ENCODE peak calls at places on chromosomes 7 and 10, in five cellular contexts. One of them, this sample, is unnamed.
A peak's percentile ranks its signal among the peaks of the same experiment; 100 is the strongest.

GRCh38 chr7:18495412-18496335 is at the start of gene HDAC9:
- DNase-seq in SK-N-SH: peak; percentile 49
- DNase-seq in K562: no peak
- DNase-seq in HepG2: no peak
- DNase-seq in HCT116: no peak
- DNase-seq in this sample: peak; percentile 41

GRCh38 chr7:17564678-17565209 is 266.3 kb downstream of the AHR start:
- DNase-seq in SK-N-SH: no peak
- DNase-seq in K562: no peak
- DNase-seq in HepG2: no peak
- DNase-seq in HCT116: no peak
- DNase-seq in this sample: no peak

GRCh38 chr7:128278366-128278765 is 37.3 kb downstream of the LEP start:
- DNase-seq in SK-N-SH: no peak
- DNase-seq in K562: no peak
- DNase-seq in HepG2: no peak
- DNase-seq in HCT116: no peak
- DNase-seq in this sample: no peak

GRCh38 chr10:121261665-121262064 is 336.6 kb downstream of the FGFR2 start:
- DNase-seq in SK-N-SH: no peak
- DNase-seq in K562: no peak
- DNase-seq in HepG2: no peak
- DNase-seq in HCT116: no peak
- DNase-seq in this sample: no peak

GRCh38 chr7:48299580-48300169 is 128.4 kb downstream of the ABCA13 start:
- DNase-seq in SK-N-SH: peak; percentile 68
- DNase-seq in K562: peak; percentile 40
- DNase-seq in HepG2: peak; percentile 47
- DNase-seq in HCT116: peak; percentile 28
- DNase-seq in this sample: peak; percentile 83

GRCh38 chr7:50364645-50365044 is 60.1 kb downstream of the IKZF1 start:
- DNase-seq in SK-N-SH: no peak
- DNase-seq in K562: no peak
- DNase-seq in HepG2: no peak
- DNase-seq in HCT116: no peak
- DNase-seq in this sample: no peak

GRCh38 chr7:92100523-92100922 is 33.8 kb downstream of the CYP51A1 start:
- DNase-seq in SK-N-SH: no peak
- DNase-seq in K562: no peak
- DNase-seq in HepG2: no peak
- DNase-seq in HCT116: no peak
- DNase-seq in this sample: no peak

GRCh38 chr10:69318087-69318996 is 40.0 kb downstream of the HK1 start:
- DNase-seq in SK-N-SH: peak; percentile 99
- DNase-seq in K562: peak; percentile 96
- DNase-seq in HepG2: no peak
- DNase-seq in HCT116: peak; percentile 59
- DNase-seq in this sample: peak; percentile 85

GRCh38 chr10:74991435-74991834 is 120.0 kb upstream of the SAMD8 start:
- DNase-seq in SK-N-SH: peak; percentile 17
- DNase-seq in K562: peak; percentile 53
- DNase-seq in HepG2: peak; percentile 60
- DNase-seq in HCT116: peak; percentile 50
- DNase-seq in this sample: peak; percentile 72

GRCh38 chr10:72759584-72759983 is 67.6 kb downstream of the MCU start:
- DNase-seq in SK-N-SH: no peak
- DNase-seq in K562: no peak
- DNase-seq in HepG2: no peak
- DNase-seq in HCT116: no peak
- DNase-seq in this sample: no peak

GRCh38 chr10:13351340-13351915 is 3.3 kb upstream of the SEPHS1 start:
- DNase-seq in SK-N-SH: no peak
- DNase-seq in K562: no peak
- DNase-seq in HepG2: no peak
- DNase-seq in HCT116: no peak
- DNase-seq in this sample: no peak

GRCh38 chr7:16492513-16493062 is 27.1 kb upstream of the SOSTDC1 start:
- DNase-seq in SK-N-SH: no peak
- DNase-seq in K562: no peak
- DNase-seq in HepG2: peak; percentile 90
- DNase-seq in HCT116: no peak
- DNase-seq in this sample: peak; percentile 66

GRCh38 chr10:71312840-71313789 is 5.9 kb upstream of the SLC29A3 start:
- DNase-seq in SK-N-SH: no peak
- DNase-seq in K562: no peak
- DNase-seq in HepG2: no peak
- DNase-seq in HCT116: no peak
- DNase-seq in this sample: no peak

GRCh38 chr7:154854836-154855235 is 148.1 kb downstream of the PAXIP1 start:
- DNase-seq in SK-N-SH: no peak
- DNase-seq in K562: no peak
- DNase-seq in HepG2: no peak
- DNase-seq in HCT116: no peak
- DNase-seq in this sample: no peak

GRCh38 chr7:116630357-116630756 is 41.6 kb upstream of the MET start:
- DNase-seq in SK-N-SH: no peak
- DNase-seq in K562: no peak
- DNase-seq in HepG2: no peak
- DNase-seq in HCT116: no peak
- DNase-seq in this sample: no peak

GRCh38 chr10:44684641-44685040 is 226.5 kb upstream of the TMEM72 start:
- DNase-seq in SK-N-SH: no peak
- DNase-seq in K562: no peak
- DNase-seq in HepG2: no peak
- DNase-seq in HCT116: no peak
- DNase-seq in this sample: no peak

GRCh38 chr7:105032553-105033214 is 18.7 kb downstream of the KMT2E start:
- DNase-seq in SK-N-SH: no peak
- DNase-seq in K562: no peak
- DNase-seq in HepG2: no peak
- DNase-seq in HCT116: no peak
- DNase-seq in this sample: no peak

GRCh38 chr7:93245525-93246432 is 13.6 kb downstream of the VPS50 start:
- DNase-seq in SK-N-SH: peak; percentile 27
- DNase-seq in K562: peak; percentile 17
- DNase-seq in HepG2: peak; percentile 21
- DNase-seq in HCT116: no peak
- DNase-seq in this sample: no peak

GRCh38 chr10:60430836-60431597 is 41.3 kb upstream of the ANK3 start:
- DNase-seq in SK-N-SH: no peak
- DNase-seq in K562: no peak
- DNase-seq in HepG2: no peak
- DNase-seq in HCT116: no peak
- DNase-seq in this sample: no peak

GRCh38 chr7:119572541-119572940 is 700.4 kb upstream of the KCND2 start:
- DNase-seq in SK-N-SH: no peak
- DNase-seq in K562: no peak
- DNase-seq in HepG2: no peak
- DNase-seq in HCT116: no peak
- DNase-seq in this sample: no peak

GRCh38 chr10:104253106-104253505 is 1.6 kb upstream of the GSTO1 start:
- DNase-seq in SK-N-SH: no peak
- DNase-seq in K562: peak; percentile 29
- DNase-seq in HepG2: peak; percentile 96
- DNase-seq in HCT116: no peak
- DNase-seq in this sample: no peak

GRCh38 chr10:28111712-28112111 is 112.8 kb upstream of the ODAD2 start:
- DNase-seq in SK-N-SH: no peak
- DNase-seq in K562: no peak
- DNase-seq in HepG2: no peak
- DNase-seq in HCT116: peak; percentile 74
- DNase-seq in this sample: no peak

GRCh38 chr10:79436850-79437103 is 8.6 kb downstream of the ZCCHC24 start:
- DNase-seq in SK-N-SH: no peak
- DNase-seq in K562: no peak
- DNase-seq in HepG2: no peak
- DNase-seq in HCT116: no peak
- DNase-seq in this sample: no peak

GRCh38 chr7:55405856-55406541 is 40.9 kb downstream of the LANCL2 start:
- DNase-seq in SK-N-SH: no peak
- DNase-seq in K562: no peak
- DNase-seq in HepG2: no peak
- DNase-seq in HCT116: no peak
- DNase-seq in this sample: no peak

GRCh38 chr10:69861251-69862240 is 59.8 kb downstream of the COL13A1 start:
- DNase-seq in SK-N-SH: no peak
- DNase-seq in K562: no peak
- DNase-seq in HepG2: peak; percentile 34
- DNase-seq in HCT116: peak; percentile 94
- DNase-seq in this sample: no peak

GRCh38 chr10:132281915-132282666 is 25.7 kb downstream of the STK32C start:
- DNase-seq in SK-N-SH: peak; percentile 79
- DNase-seq in K562: peak; percentile 15
- DNase-seq in HepG2: no peak
- DNase-seq in HCT116: no peak
- DNase-seq in this sample: no peak

GRCh38 chr10:2949221-2949947 is 118.0 kb upstream of the PFKP start:
- DNase-seq in SK-N-SH: no peak
- DNase-seq in K562: no peak
- DNase-seq in HepG2: no peak
- DNase-seq in HCT116: no peak
- DNase-seq in this sample: no peak

GRCh38 chr7:132782777-132783633 is 206.7 kb upstream of the PLXNA4 start:
- DNase-seq in SK-N-SH: no peak
- DNase-seq in K562: no peak
- DNase-seq in HepG2: no peak
- DNase-seq in HCT116: no peak
- DNase-seq in this sample: no peak

GRCh38 chr10:106863549-106863948 is 301.0 kb downstream of the SORCS1 start:
- DNase-seq in SK-N-SH: no peak
- DNase-seq in K562: no peak
- DNase-seq in HepG2: no peak
- DNase-seq in HCT116: no peak
- DNase-seq in this sample: no peak

DNA sequence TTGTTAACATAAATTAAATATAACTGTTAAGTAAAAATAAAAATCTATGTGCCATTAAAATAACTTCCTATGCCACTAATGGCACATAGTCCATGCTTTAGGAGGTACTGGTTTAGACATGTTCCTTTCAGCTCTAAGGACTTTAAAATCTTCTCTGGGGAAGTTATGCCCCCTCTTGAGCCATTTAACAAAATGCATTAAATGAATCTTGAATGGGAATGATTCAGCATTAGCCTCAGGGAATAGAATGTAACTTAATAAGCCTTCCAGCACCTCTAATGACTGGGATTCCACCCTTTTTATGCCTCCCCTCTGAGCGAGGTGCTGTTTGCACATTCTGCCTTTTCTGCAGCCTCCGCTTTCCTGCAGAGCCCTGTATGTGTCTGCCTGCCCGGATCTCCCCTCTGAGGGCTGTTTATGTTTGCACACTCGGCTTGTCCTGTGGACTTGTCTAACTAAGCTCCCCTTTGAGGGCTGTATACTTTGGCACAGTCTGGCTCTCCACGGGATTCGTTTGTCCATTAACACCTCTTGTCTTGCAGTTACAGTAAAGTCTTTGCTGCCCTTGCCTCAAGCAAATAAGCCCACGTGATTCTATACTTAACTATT is 108.4 kb upstream of the HPS1 start:
- DNase-seq in SK-N-SH: no peak
- DNase-seq in K562: no peak
- DNase-seq in HepG2: no peak
- DNase-seq in HCT116: no peak
- DNase-seq in this sample: peak; percentile 43
- TF ChIP-seq JUND in SK-N-SH: no peak
- TF ChIP-seq JUND in K562: no peak
- TF ChIP-seq JUND in HepG2: no peak
- TF ChIP-seq JUND in HCT116: no peak
- TF ChIP-seq JUND in this sample: no peak

GRCh38 chr10:125011926-125012705 is 70.2 kb downstream of the ZRANB1 start:
- DNase-seq in SK-N-SH: no peak
- DNase-seq in K562: no peak
- DNase-seq in HepG2: no peak
- DNase-seq in HCT116: no peak
- DNase-seq in this sample: no peak
- TF ChIP-seq JUND in SK-N-SH: no peak
- TF ChIP-seq JUND in K562: no peak
- TF ChIP-seq JUND in HepG2: no peak
- TF ChIP-seq JUND in HCT116: no peak
- TF ChIP-seq JUND in this sample: no peak

GRCh38 chr7:98202367-98203195 is 8.7 kb upstream of the BHLHA15 start:
- DNase-seq in SK-N-SH: no peak
- DNase-seq in K562: no peak
- DNase-seq in HepG2: no peak
- DNase-seq in HCT116: no peak
- DNase-seq in this sample: no peak
- TF ChIP-seq JUND in SK-N-SH: no peak
- TF ChIP-seq JUND in K562: no peak
- TF ChIP-seq JUND in HepG2: no peak
- TF ChIP-seq JUND in HCT116: no peak
- TF ChIP-seq JUND in this sample: no peak

GRCh38 chr10:112461029-112461887 is 14.2 kb downstream of the VTI1A start:
- DNase-seq in SK-N-SH: no peak
- DNase-seq in K562: no peak
- DNase-seq in HepG2: no peak
- DNase-seq in HCT116: peak; percentile 83
- DNase-seq in this sample: peak; percentile 12
- TF ChIP-seq JUND in SK-N-SH: no peak
- TF ChIP-seq JUND in K562: peak; percentile 43
- TF ChIP-seq JUND in HepG2: no peak
- TF ChIP-seq JUND in HCT116: peak; percentile 27
- TF ChIP-seq JUND in this sample: no peak

DNA sequence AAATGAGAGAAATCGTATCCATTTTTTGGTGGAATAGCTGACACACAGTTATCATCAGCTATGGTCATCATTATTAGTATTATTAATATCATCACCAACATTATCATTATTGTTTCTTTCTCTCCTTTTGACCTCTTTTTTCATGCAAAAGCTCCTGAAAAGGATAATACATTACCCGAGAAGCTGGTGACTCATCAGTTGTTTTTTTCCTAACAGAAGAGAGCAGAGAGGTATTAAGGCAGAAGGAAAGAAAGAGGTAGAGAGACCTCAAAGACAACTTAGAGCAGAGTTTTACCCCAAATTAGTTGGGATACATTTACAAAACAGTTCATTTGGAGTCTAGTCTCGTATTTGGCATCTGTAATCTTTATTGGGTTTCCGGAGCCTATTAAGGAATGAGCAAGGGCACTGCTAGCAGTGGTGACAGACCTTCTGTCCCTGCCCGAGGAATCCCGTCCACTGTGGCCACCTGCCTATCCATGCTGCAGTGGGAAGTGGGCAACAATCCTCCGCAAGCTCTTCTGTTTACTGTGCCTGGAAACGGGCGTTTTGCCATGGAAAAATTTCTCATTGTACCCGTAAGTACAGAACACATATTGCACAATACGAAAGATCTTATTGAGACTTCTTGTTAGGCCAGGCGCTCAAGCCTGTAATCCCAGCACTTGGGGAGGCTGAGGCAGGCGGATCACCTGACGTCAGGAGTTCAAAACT is 170.0 kb upstream of the MKLN1 start:
- DNase-seq in SK-N-SH: no peak
- DNase-seq in K562: no peak
- DNase-seq in HepG2: no peak
- DNase-seq in HCT116: no peak
- DNase-seq in this sample: no peak
- TF ChIP-seq JUND in SK-N-SH: peak; percentile 49
- TF ChIP-seq JUND in K562: peak; percentile 13
- TF ChIP-seq JUND in HepG2: no peak
- TF ChIP-seq JUND in HCT116: no peak
- TF ChIP-seq JUND in this sample: no peak